ENCODE peak calls at places on chromosomes 4 and X, in four cellular contexts. K, V, A and N are unnamed samples. For H3K36me3, the result is how much of the 10 kb centered on the place peaks cover.

GRCh38 chr4:3744232-3744631 is 22.0 kb upstream of the ADRA2C start:
- DNase-seq in A (peak), V (no peak), K (no peak), N (no peak)

GRCh38 chrX:70426286-70427278 is 3.5 kb downstream of the GDPD2 start:
- DNase-seq in A (no peak), K (no peak), V (no peak), N (no peak)

GRCh38 chr4:71524746-71525145 is 185.9 kb downstream of the SLC4A4 start:
- DNase-seq in A (no peak), V (no peak), K (no peak), N (no peak)

GRCh38 chrX:148363836-148364235 is 136.6 kb upstream of the AFF2 start:
- DNase-seq in A (no peak), K (no peak), V (no peak), N (no peak)

GRCh38 chr4:182929296-182929695 is 12.1 kb upstream of the DCTD start:
- DNase-seq in A (no peak), V (peak), K (no peak), N (peak)

GRCh38 chr4:89305028-89305427 is 2.6 kb downstream of the GPRIN3 start:
- DNase-seq in V (no peak), A (no peak), K (no peak), N (no peak)

GRCh38 chr4:84286048-84286447 is 213.0 kb downstream of the NKX6-1 start:
- DNase-seq in A (no peak), K (no peak), V (no peak), N (no peak)

GRCh38 chrX:38347136-38347535 is 5.3 kb upstream of the OTC start:
- DNase-seq in A (no peak), V (peak), K (no peak), N (peak)

GRCh38 chrX:131306602-131307001 is 17.5 kb upstream of the IGSF1 start:
- DNase-seq in A (no peak), V (no peak), K (no peak), N (no peak)

GRCh38 chr4:67393699-67394281 is 151.5 kb downstream of the CENPC start:
- DNase-seq in K (no peak), A (no peak), V (peak), N (no peak)

GRCh38 chr4:54231419-54232150 is 2.5 kb downstream of the PDGFRA start:
- DNase-seq in K (peak), V (peak), A (peak), N (no peak)
- H3K4me3 ChIP-seq in K (peak), V (peak), A (peak), N (peak)

GRCh38 chr4:74038161-74039064 is at the start of gene CXCL3:
- DNase-seq in A (peak), V (peak), K (peak), N (no peak)
- TF ChIP-seq CTCF in A (peak), V (peak), K (peak), N (peak)

DNA sequence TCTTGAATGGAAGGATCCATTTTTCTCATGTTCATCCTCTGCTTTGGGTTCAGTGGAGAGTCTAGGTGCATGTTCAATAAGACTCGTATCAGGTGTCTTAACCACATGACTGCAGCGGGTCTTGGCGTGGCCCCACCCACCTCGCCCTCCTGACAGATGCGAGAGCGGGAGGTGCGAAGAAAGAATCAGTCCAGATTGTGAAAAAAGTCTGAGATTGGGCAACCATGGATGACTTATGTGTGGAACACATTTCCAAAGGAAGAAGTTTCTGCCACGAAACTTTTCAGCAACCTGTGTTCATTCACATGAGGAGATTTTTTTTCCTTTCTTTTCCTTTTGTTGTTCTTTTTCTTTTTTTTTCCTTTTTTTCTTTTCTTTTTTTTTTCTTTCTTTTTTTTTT is 66.8 kb downstream of the NSD2 start:
- DNase-seq in A (no peak), K (no peak), V (no peak), N (no peak)
- H3K36me3 ChIP-seq in A (under half), K (under half), V (under half), N (under half)

GRCh38 chr4:146641762-146642161 is 3.1 kb downstream of the POU4F2 start:
- DNase-seq in K (no peak), V (no peak), A (no peak), N (no peak)
- H3K4me3 ChIP-seq in K (no peak), V (no peak), A (no peak), N (no peak)

DNA sequence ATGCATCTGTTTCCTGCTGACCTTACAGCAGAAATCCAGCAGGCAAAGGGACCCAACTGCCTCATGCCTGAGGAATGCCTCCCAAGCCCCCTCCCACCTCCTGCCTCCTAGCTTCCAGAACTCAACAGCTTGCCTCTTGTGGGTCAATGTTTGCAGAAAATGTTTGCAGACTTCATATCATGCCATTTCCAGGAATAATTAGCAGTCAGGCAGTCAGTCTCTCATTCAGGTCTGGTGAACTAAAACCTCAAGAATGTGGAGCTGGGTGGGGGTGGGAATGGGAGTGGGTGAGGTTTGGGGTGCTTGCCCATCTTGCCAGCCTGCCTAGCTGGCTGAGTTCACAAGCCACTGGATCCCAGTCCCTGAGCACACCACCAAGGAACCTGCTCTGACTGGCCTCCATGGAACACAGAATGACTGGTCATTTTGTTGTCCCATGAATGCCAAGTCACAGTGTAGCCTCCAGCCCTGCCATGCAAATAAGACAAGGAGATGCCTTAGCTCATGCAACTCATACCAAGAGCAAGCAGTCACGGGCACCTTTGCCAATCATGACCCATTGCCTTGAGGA is 12.1 kb upstream of the PLAC1 start:
- DNase-seq in V (peak), A (no peak), K (peak), N (peak)
- TF ChIP-seq CTCF in V (no peak), A (no peak), K (no peak), N (no peak)

GRCh38 chr4:94642561-94642866 is 115.2 kb upstream of the BMPR1B start:
- DNase-seq in V (peak), A (no peak), K (no peak), N (peak)
- H3K36me3 ChIP-seq in V (under half), A (under half), K (under half), N (under half)